ENCODE peak calls at places on chromosomes 11 and 22, in seven cellular contexts. S is lower leg skin; L is GM12891; J is NCI-H2029; N is activated naive CD4-positive, alpha-beta T cell treated with Interleukin-2 at 50 U/mL for 16 hours; U is activated T-helper 1 cell treated with anti-CD3 and anti-CD28 coated beads, Interleukin-12 subunit alpha, Interleukin-12 subunit beta, Interleukin-2, Interleukin-4 antibody, amounts not matched to agents 30 ng/mL and 10 ng/mL and 1 ng/mL, durations not matched to agents 14 hours and 24 hours and 36 hours; E is AG08396. P is an unnamed sample.

GRCh38 chr11:19670030-19670761 is 42.4 kb upstream of the NAV2 start:
- DNase-seq in S (peak), L (no peak), J (no peak), N (no peak), U (no peak), E (peak), P (no peak)

GRCh38 chr22:44890416-44891292 is 119.2 kb downstream of the PHF21B start:
- DNase-seq in S (no peak), L (no peak), J (no peak), N (no peak), U (no peak), E (no peak), P (no peak)

GRCh38 chr11:9563196-9563730 is 10.2 kb upstream of the WEE1 start:
- DNase-seq in S (no peak), L (no peak), J (no peak), N (no peak), U (no peak), E (no peak), P (no peak)

GRCh38 chr11:132802932-132803331 is 729.4 kb downstream of the OPCML start:
- DNase-seq in S (no peak), L (no peak), J (no peak), N (no peak), U (no peak), E (no peak), P (no peak)

GRCh38 chr11:42913731-42914130 is 398.1 kb upstream of the API5 start:
- DNase-seq in S (no peak), L (no peak), J (no peak), N (no peak), U (no peak), E (no peak), P (no peak)

GRCh38 chr11:9982127-9982795 is 311.8 kb downstream of the SBF2 start:
- DNase-seq in S (no peak), L (no peak), J (no peak), N (no peak), U (no peak), E (no peak), P (no peak)

GRCh38 chr11:70574725-70575347 is 176.5 kb downstream of the CTTN start:
- DNase-seq in S (no peak), L (no peak), J (no peak), N (no peak), U (no peak), E (no peak), P (no peak)

GRCh38 chr11:58222730-58223129 is 6.0 kb downstream of the OR10Q1 start:
- DNase-seq in S (no peak), L (no peak), J (no peak), N (no peak), U (no peak), E (no peak), P (no peak)

GRCh38 chr22:24496661-24497060 is 1.5 kb downstream of the UPB1 start:
- DNase-seq in S (no peak), L (no peak), J (no peak), N (no peak), U (no peak), E (no peak), P (no peak)

GRCh38 chr22:46374663-46375474 is 39.4 kb downstream of the TRMU start:
- DNase-seq in S (peak), L (no peak), J (no peak), N (no peak), U (no peak), E (no peak), P (no peak)

GRCh38 chr22:46004105-46004866 is 27.3 kb upstream of the WNT7B start:
- DNase-seq in S (no peak), L (no peak), J (no peak), N (no peak), U (no peak), E (no peak), P (no peak)

GRCh38 chr11:133955091-133955846 is 1.5 kb downstream of the IGSF9B start:
- DNase-seq in S (no peak), L (no peak), J (peak), N (peak), U (no peak), E (no peak), P (peak)

GRCh38 chr22:29744902-29745301 is 21.9 kb downstream of the ZMAT5 start:
- DNase-seq in S (peak), L (no peak), J (peak), N (no peak), U (no peak), E (peak), P (no peak)

GRCh38 chr11:2777871-2778629 is 78.3 kb upstream of the KCNQ1OT1 start:
- DNase-seq in S (peak), L (no peak), J (no peak), N (no peak), U (no peak), E (no peak), P (no peak)

GRCh38 chr11:25943777-25944661 is 387.9 kb upstream of the ANO3 start:
- DNase-seq in S (no peak), L (no peak), J (no peak), N (no peak), U (no peak), E (no peak), P (no peak)

GRCh38 chr11:61586792-61587430 is 6.0 kb upstream of the SYT7 start:
- DNase-seq in S (no peak), L (no peak), J (peak), N (no peak), U (no peak), E (no peak), P (no peak)

GRCh38 chr22:46965552-46966494 is 203.4 kb downstream of the TBC1D22A start:
- DNase-seq in S (no peak), L (no peak), J (no peak), N (no peak), U (no peak), E (no peak), P (no peak)

GRCh38 chr11:210122-210802 is 2.8 kb downstream of the RIC8A start:
- DNase-seq in S (no peak), L (no peak), J (no peak), N (no peak), U (no peak), E (peak), P (no peak)

GRCh38 chr22:40021401-40022000 is 26.7 kb downstream of the FAM83F start:
- DNase-seq in S (no peak), L (no peak), J (no peak), N (no peak), U (no peak), E (no peak), P (no peak)

P was measured in T-helper 2 cell treated with Interferon-gamma antibody and Interleukin-4, amounts not matched to agents 5 μg/mL and 100 μg/mL, for 36 hours.